ENCODE peak calls at places on chromosomes 13 and 19, in seven cellular contexts. E is Peyer's patch, G is bronchial epithelial cell, T is osteoblast, D is brain microvascular endothelial cell, B is HCT116, J is heart right ventricle. C is an unnamed sample.

GRCh38 chr13:110663044-110663443 is 42.9 kb downstream of the CARS2 start:
- DNase-seq in B (no peak), T (no peak), J (no peak), G (no peak), E (no peak), D (no peak), C (peak)

GRCh38 chr13:101417501-101417900 is 1.2 kb upstream of the NALCN start:
- DNase-seq in G (no peak), J (no peak), E (no peak), T (no peak), B (no peak), D (no peak), C (no peak)

GRCh38 chr19:16315825-16316505 is 8.7 kb upstream of the KLF2 start:
- DNase-seq in T (peak), D (peak), G (peak), J (peak), B (no peak), E (no peak), C (no peak)

GRCh38 chr13:39415403-39415802 is 187.6 kb downstream of the LHFPL6 start:
- DNase-seq in J (peak), T (peak), B (peak), E (no peak), G (peak), D (no peak), C (no peak)

GRCh38 chr19:5154129-5154798 is 185.4 kb downstream of the KDM4B start:
- DNase-seq in D (no peak), J (peak), B (no peak), T (peak), G (no peak), E (peak), C (peak)

GRCh38 chr19:35963514-35963913 is 27.3 kb downstream of the LRFN3 start:
- DNase-seq in B (no peak), J (no peak), D (peak), E (no peak), T (peak), G (peak), C (no peak)

GRCh38 chr13:58531614-58532013 is 900.1 kb downstream of the PCDH17 start:
- DNase-seq in E (no peak), D (no peak), B (no peak), T (no peak), J (no peak), G (no peak), C (no peak)

GRCh38 chr13:99298056-99298455 is 9.1 kb downstream of the GPR183 start:
- DNase-seq in J (no peak), G (no peak), D (no peak), T (no peak), E (no peak), B (no peak), C (no peak)

GRCh38 chr13:92137519-92137918 is 739.1 kb downstream of the GPC5 start:
- DNase-seq in G (no peak), T (no peak), B (no peak), E (no peak), J (no peak), D (no peak), C (no peak)

GRCh38 chr13:110536006-110536693 is 25.4 kb downstream of the RAB20 start:
- DNase-seq in E (no peak), G (no peak), T (peak), J (no peak), D (no peak), B (no peak), C (peak)

GRCh38 chr13:80251403-80251802 is 89.5 kb downstream of the SPRY2 start:
- DNase-seq in E (no peak), J (no peak), B (no peak), D (peak), G (peak), T (no peak), C (no peak)

GRCh38 chr19:16435999-16436650 is 35.6 kb downstream of the EPS15L1 start:
- DNase-seq in D (no peak), E (no peak), B (no peak), G (no peak), T (peak), J (no peak), C (no peak)

GRCh38 chr13:46170268-46170667 is 11.7 kb downstream of the LCP1 start:
- DNase-seq in G (no peak), D (no peak), J (no peak), T (no peak), B (no peak), E (no peak), C (no peak)

GRCh38 chr13:29849071-29849541 is 1.3 kb downstream of the UBL3 start:
- DNase-seq in B (no peak), D (peak), G (peak), E (peak), T (peak), J (no peak), C (peak)

GRCh38 chr13:97367427-97367826 is 66.5 kb upstream of the RAP2A start:
- DNase-seq in D (peak), J (no peak), B (no peak), T (peak), E (no peak), G (no peak), C (no peak)

DNA sequence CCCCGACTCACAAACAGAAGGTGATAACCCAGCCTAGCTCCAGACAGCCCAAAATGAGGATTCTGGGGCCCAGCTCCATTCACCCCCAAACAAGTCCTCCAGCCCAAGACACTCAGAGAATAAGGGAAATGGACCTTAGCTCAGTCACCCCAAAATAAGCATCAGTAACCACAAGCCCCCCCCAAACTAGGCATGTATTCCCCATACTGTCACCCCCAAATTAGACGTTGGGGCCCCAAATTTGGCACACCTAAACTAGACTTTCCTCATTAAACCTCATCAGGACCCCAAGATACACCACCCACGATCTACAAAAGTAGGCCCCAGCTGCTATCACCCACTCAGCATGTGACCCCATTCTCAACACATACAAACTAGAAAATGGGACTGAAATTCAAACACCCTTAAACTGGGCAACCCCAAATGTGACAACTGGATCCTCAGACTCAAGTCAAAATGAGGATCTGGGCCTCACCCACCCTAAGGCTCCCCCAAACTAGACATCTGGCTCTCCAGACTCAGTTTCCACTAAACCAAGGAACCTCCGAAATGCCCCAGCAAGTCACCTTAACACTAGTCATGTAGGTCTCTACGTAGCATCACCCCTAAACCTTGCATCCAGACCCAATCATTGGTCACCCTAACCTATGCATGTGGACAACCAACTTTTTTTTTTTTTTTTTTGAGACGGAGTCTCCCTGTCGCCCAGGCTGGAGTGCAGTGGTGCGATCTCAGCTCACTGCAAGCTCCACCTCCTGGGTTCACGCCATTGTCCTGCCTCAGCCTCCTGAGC is 13.4 kb upstream of the ERFL start:
- DNase-seq in B (no peak), E (no peak), T (peak), D (no peak), G (no peak), J (no peak), C (no peak)
- H3K4me3 ChIP-seq in B (no peak), E (no peak), T (no peak), D (no peak), G (no peak), J (no peak), C (no peak)

GRCh38 chr19:11088508-11089253 is 582 bp upstream of the LDLR start:
- DNase-seq in T (peak), J (no peak), D (no peak), E (no peak), G (no peak), B (no peak), C (no peak)

GRCh38 chr19:11089254-11090013 is at the start of gene LDLR:
- DNase-seq in J (peak), D (peak), G (peak), T (peak), E (peak), B (peak), C (peak)

GRCh38 chr19:11090264-11091032 is 1.2 kb downstream of the LDLR start:
- DNase-seq in B (peak), T (peak), J (peak), G (peak), E (peak), D (peak), C (peak)

GRCh38 chr19:11092181-11092538 is 2.9 kb downstream of the LDLR start:
- DNase-seq in J (no peak), B (peak), E (no peak), G (peak), D (peak), T (peak), C (no peak)

GRCh38 chr19:11091343-11092153 is 2.3 kb downstream of the LDLR start:
- DNase-seq in E (peak), T (peak), B (peak), J (no peak), G (peak), D (peak), C (no peak)
- H3K4me3 ChIP-seq in E (peak), T (peak), B (peak), J (peak), G (peak), D (peak), C (peak)

GRCh38 chr19:47231215-47232054 is 436 bp upstream of the BBC3 start:
- DNase-seq in J (peak), D (peak), B (no peak), G (peak), T (peak), E (peak), C (peak)

GRCh38 chr19:47230921-47231214 is at the start of gene BBC3:
- DNase-seq in D (no peak), G (no peak), E (no peak), J (no peak), B (no peak), T (no peak), C (no peak)

GRCh38 chr19:47230122-47230920 is 678 bp downstream of the BBC3 start:
- DNase-seq in B (no peak), G (no peak), D (no peak), E (peak), T (peak), J (peak), C (peak)

GRCh38 chr19:47229674-47230121 is 1.3 kb downstream of the BBC3 start:
- DNase-seq in E (no peak), D (no peak), J (no peak), G (no peak), B (no peak), T (peak), C (no peak)

GRCh38 chr19:47232422-47233211 is 1.6 kb upstream of the BBC3 start:
- DNase-seq in D (peak), T (peak), E (no peak), J (no peak), B (no peak), G (peak), C (no peak)
- H3K4me3 ChIP-seq in D (peak), T (peak), E (no peak), J (no peak), B (peak), G (peak), C (no peak)

GRCh38 chr19:50636317-50637085 is 3.2 kb downstream of the SYT3 start:
- DNase-seq in B (no peak), E (no peak), D (no peak), T (peak), J (no peak), G (no peak), C (no peak)

GRCh38 chr19:50633973-50634372 is 5.7 kb downstream of the SYT3 start:
- DNase-seq in B (no peak), G (no peak), J (no peak), T (no peak), E (no peak), D (no peak), C (peak)

GRCh38 chr19:50632151-50632835 is 7.4 kb downstream of the SYT3 start:
- DNase-seq in G (no peak), E (no peak), T (no peak), B (no peak), J (no peak), D (no peak), C (peak)

GRCh38 chr19:50629801-50630200 is 9.9 kb downstream of the SYT3 start:
- DNase-seq in D (no peak), G (no peak), T (peak), E (no peak), J (no peak), B (no peak), C (peak)

DNA sequence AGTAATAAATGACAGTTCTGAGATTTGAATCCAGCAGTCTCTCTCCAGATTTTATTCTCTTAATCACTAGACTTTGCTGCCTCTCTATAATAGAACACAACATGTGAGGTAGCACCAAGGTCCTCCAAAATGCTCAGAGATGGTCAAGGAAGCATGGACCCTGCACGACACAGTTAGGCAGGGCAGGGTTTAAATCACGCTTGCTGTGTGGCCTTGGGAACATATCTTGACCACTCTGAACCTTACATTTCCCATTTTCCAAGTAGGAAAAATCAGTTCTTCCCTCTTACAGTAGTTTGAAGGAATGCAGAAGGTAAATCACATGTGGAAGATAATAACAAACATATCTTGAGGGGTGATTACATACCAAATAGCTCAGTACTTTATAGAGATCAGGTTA is 6.3 kb downstream of the SYT3 start:
- DNase-seq in E (no peak), J (no peak), T (no peak), B (no peak), D (no peak), G (no peak), C (peak)
- H3K4me3 ChIP-seq in E (no peak), J (no peak), T (no peak), B (no peak), D (no peak), G (no peak), C (no peak)

GRCh38 chr13:112760440-112760839 is 70.6 kb downstream of the ATP11A start:
- DNase-seq in T (no peak), E (no peak), B (no peak), J (no peak), D (no peak), G (peak), C (no peak)

GRCh38 chr13:112762690-112763080 is 72.8 kb downstream of the ATP11A start:
- DNase-seq in D (no peak), T (peak), G (no peak), J (no peak), E (no peak), B (no peak), C (peak)

GRCh38 chr13:112761701-112762689 is 72.2 kb downstream of the ATP11A start:
- DNase-seq in E (no peak), B (no peak), D (no peak), T (peak), J (no peak), G (no peak), C (peak)

GRCh38 chr13:112759834-112760233 is 70.0 kb downstream of the ATP11A start:
- DNase-seq in J (no peak), B (no peak), T (no peak), G (no peak), D (no peak), E (no peak), C (peak)

DNA sequence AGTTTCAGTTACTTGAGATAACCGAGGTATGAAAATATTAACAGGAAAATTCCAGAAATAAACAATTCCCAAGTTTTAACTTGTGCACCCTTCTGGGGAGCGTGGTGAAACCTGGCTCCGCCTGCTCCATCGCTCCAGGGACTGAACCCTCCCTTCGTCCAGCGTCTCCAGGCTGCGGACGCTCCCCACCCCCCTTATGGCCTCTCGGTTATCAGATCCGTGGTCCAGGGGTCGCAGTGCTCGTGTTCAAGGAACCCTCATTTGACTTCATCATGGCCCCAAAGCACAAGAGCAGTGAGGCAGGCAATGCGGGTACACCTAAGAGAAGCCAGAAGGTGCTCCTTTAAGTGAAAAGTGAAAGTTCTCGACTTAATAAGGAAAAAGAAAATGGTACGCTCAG is 71.1 kb downstream of the ATP11A start:
- DNase-seq in J (no peak), E (no peak), D (no peak), B (no peak), T (no peak), G (no peak), C (peak)
- H3K4me3 ChIP-seq in J (peak), E (no peak), D (no peak), B (no peak), T (no peak), G (peak), C (peak)

GRCh38 chr19:6519289-6519688 is 11.5 kb upstream of the TNFSF9 start:
- DNase-seq in J (no peak), T (peak), D (peak), B (no peak), G (peak), E (no peak), C (no peak)

GRCh38 chr19:6521718-6522646 is 8.8 kb upstream of the TNFSF9 start:
- DNase-seq in J (no peak), B (no peak), T (peak), G (no peak), D (peak), E (peak), C (peak)

GRCh38 chr19:6527893-6528543 is 2.8 kb upstream of the TNFSF9 start:
- DNase-seq in B (no peak), J (no peak), G (no peak), E (no peak), D (no peak), T (peak), C (peak)

GRCh38 chr19:6524326-6524725 is 6.5 kb upstream of the TNFSF9 start:
- DNase-seq in G (no peak), B (no peak), J (no peak), E (no peak), D (no peak), T (peak), C (no peak)

GRCh38 chr19:6522712-6523111 is 8.1 kb upstream of the TNFSF9 start:
- DNase-seq in E (no peak), G (no peak), B (no peak), T (peak), J (no peak), D (no peak), C (no peak)
- H3K4me3 ChIP-seq in E (no peak), G (no peak), B (no peak), T (no peak), J (no peak), D (no peak), C (no peak)

GRCh38 chr19:10292206-10292788 is 2.5 kb downstream of the ICAM5 start:
- DNase-seq in D (no peak), B (peak), E (peak), G (peak), J (peak), T (peak), C (peak)
- H3K4me3 ChIP-seq in D (peak), B (peak), E (peak), G (peak), J (peak), T (peak), C (peak)

GRCh38 chr19:34321735-34322134 is 43.3 kb upstream of the GPI start:
- DNase-seq in T (no peak), E (peak), D (no peak), B (no peak), J (no peak), G (no peak), C (no peak)
- H3K4me3 ChIP-seq in T (no peak), E (no peak), D (no peak), B (no peak), J (no peak), G (no peak), C (no peak)

DNA sequence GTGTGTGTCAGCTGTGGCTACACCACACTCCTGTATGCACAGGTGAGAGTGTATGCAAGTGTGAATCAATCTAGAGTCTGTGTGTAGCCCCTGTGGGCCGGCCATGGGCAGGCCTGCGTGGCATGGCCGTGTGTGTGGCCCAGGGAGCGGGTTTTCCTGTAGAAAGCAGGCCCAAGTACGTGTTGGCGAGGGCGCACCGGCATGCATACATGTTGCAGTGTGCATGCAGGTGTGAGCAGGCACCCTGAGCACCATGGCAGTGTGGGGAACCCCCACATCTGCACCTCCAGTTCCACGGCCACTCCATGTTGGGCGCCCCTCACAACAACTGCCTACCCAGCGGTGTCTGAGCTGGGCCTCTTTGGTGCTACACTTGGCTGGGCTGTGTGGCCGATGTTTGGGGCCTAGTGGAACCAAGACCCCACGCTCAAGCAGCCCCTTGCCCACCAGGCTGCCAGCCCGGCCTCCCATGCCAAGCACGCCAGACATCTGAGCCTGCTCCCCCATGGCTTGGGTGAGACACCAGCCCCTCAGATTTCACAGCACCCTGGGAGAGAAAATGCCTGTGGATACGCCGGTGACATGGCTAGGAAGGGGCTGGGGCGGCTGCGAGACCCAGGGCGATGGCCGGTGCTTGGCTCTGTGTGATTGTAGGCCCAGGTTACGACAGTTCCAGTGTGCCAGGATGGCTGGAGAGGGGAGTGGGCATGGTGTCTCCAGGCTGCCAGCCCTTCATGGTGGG is 2.1 kb downstream of the NFIX start:
- DNase-seq in G (no peak), B (no peak), D (no peak), E (no peak), T (no peak), J (no peak), C (peak)
- H3K4me3 ChIP-seq in G (no peak), B (no peak), D (no peak), E (no peak), T (peak), J (peak), C (no peak)

C was measured in spleen.